ENCODE peak calls at places on chromosomes 11 and 22, in five cellular contexts. S is testis, I is mesenchymal stem cell, R is fibroblast of lung, C is endodermal cell. F is an unnamed sample.

GRCh38 chr22:44133901-44134511 is 46.7 kb upstream of the PARVG start:
- DNase-seq in R (peak; percentile 96), C (no peak), S (peak; percentile 36), I (peak; percentile 75), F (no peak)

GRCh38 chr11:110988731-110989130 is 256.8 kb upstream of the POU2AF2 start:
- DNase-seq in I (no peak), C (no peak), S (no peak), R (peak; percentile 36), F (no peak)

GRCh38 chr22:45320326-45320976 is 10.7 kb downstream of the FAM118A start:
- DNase-seq in C (no peak), S (no peak), R (no peak), I (no peak), F (no peak)

GRCh38 chr22:48755332-48755949 is 1072.2 kb downstream of the BRD1 start:
- DNase-seq in I (no peak), S (peak; percentile 9), R (no peak), C (peak; percentile 33), F (no peak)

GRCh38 chr11:134500621-134501020 is 88.6 kb upstream of the B3GAT1 start:
- DNase-seq in I (no peak), S (no peak), C (peak; percentile 22), R (no peak), F (no peak)

GRCh38 chr22:39661842-39662676 is 91.5 kb downstream of the CACNA1I start:
- DNase-seq in C (peak; percentile 98), R (no peak), S (peak; percentile 50), I (no peak), F (no peak)

GRCh38 chr11:102914238-102915043 is 39.7 kb upstream of the MMP12 start:
- DNase-seq in R (peak; percentile 31), I (peak; percentile 55), C (peak; percentile 81), S (peak; percentile 15), F (no peak)

GRCh38 chr11:26806209-26806608 is 84.3 kb upstream of the SLC5A12 start:
- DNase-seq in I (no peak), S (no peak), R (peak; percentile 59), C (no peak), F (peak; percentile 27)

GRCh38 chr11:66115638-66116410 is 45.8 kb downstream of the PACS1 start:
- DNase-seq in C (no peak), R (peak; percentile 72), I (peak; percentile 29), S (no peak), F (no peak)

GRCh38 chr11:109956124-109956793 is 136.9 kb upstream of the ZC3H12C start:
- DNase-seq in I (no peak), R (no peak), C (no peak), S (no peak), F (no peak)

GRCh38 chr11:68383976-68384501 is 71.6 kb downstream of the LRP5 start:
- DNase-seq in S (peak; percentile 83), C (peak; percentile 94), R (peak; percentile 19), I (peak; percentile 44), F (no peak)

GRCh38 chr11:105132716-105133511 is 6.7 kb downstream of the CARD18 start:
- DNase-seq in R (peak; percentile 72), S (no peak), I (peak; percentile 76), C (no peak), F (peak; percentile 29)

GRCh38 chr11:9260182-9261146 is 4.7 kb downstream of the DENND5A start:
- DNase-seq in I (peak; percentile 37), S (no peak), R (no peak), C (no peak), F (no peak)

GRCh38 chr11:8329961-8330361 is 66.3 kb upstream of the LMO1 start:
- DNase-seq in I (no peak), C (peak; percentile 73), S (no peak), R (no peak), F (no peak)

GRCh38 chr11:76048763-76049162 is 157.5 kb downstream of the WNT11 start:
- DNase-seq in I (no peak), C (peak; percentile 59), R (no peak), S (peak; percentile 25), F (no peak)

GRCh38 chr22:24429411-24430365 is 2.3 kb downstream of the ADORA2A start:
- DNase-seq in I (no peak), S (no peak), R (peak; percentile 43), C (no peak), F (no peak)

GRCh38 chr22:30247974-30248373 is 1.4 kb upstream of the LIF start:
- DNase-seq in S (no peak), R (no peak), C (no peak), I (no peak), F (no peak)

GRCh38 chr11:104583857-104584256 is 314.4 kb downstream of the CASP12 start:
- DNase-seq in R (no peak), I (no peak), S (no peak), C (no peak), F (no peak)

GRCh38 chr11:91664521-91664920 is 560.1 kb upstream of the FAT3 start:
- DNase-seq in S (no peak), I (no peak), C (no peak), R (no peak), F (no peak)

GRCh38 chr11:128521697-128522062 is 65.7 kb downstream of the ETS1 start:
- DNase-seq in I (peak; percentile 58), C (no peak), R (peak; percentile 37), S (no peak), F (no peak)

GRCh38 chr22:24402460-24403192 is 24.8 kb upstream of the ADORA2A start:
- DNase-seq in S (peak; percentile 71), I (peak; percentile 94), C (no peak), R (peak; percentile 95), F (peak; percentile 96)

GRCh38 chr22:38180841-38181452 is 683 bp downstream of the PLA2G6 start:
- DNase-seq in R (no peak), C (peak; percentile 71), I (no peak), S (peak; percentile 67), F (no peak)

GRCh38 chr22:47080100-47080499 is 317.6 kb downstream of the TBC1D22A start:
- DNase-seq in I (no peak), R (no peak), S (no peak), C (no peak), F (no peak)

GRCh38 chr11:31779268-31779879 is 31.7 kb downstream of the PAX6 start:
- DNase-seq in I (peak; percentile 37), C (no peak), R (peak; percentile 80), S (no peak), F (no peak)

GRCh38 chr22:20239063-20239950 is 28.8 kb downstream of the RTN4R start:
- DNase-seq in I (no peak), C (peak; percentile 67), R (peak; percentile 37), S (no peak), F (no peak)

GRCh38 chr22:22216450-22216959 is 28.1 kb upstream of the VPREB1 start:
- DNase-seq in C (no peak), I (no peak), R (no peak), S (no peak), F (no peak)

GRCh38 chr22:43098356-43098755 is 9.2 kb upstream of the TTLL1 start:
- DNase-seq in R (no peak), I (peak; percentile 26), S (no peak), C (no peak), F (no peak)

GRCh38 chr22:43100223-43100622 is 10.3 kb upstream of the BIK start:
- DNase-seq in I (peak; percentile 65), C (no peak), R (no peak), S (no peak), F (no peak)

GRCh38 chr22:43101306-43101705 is 9.2 kb upstream of the BIK start:
- DNase-seq in I (peak; percentile 64), R (no peak), S (peak; percentile 59), C (no peak), F (no peak)

GRCh38 chr22:43096420-43096819 is 7.2 kb upstream of the TTLL1 start:
- DNase-seq in C (no peak), I (no peak), S (no peak), R (no peak), F (no peak)

GRCh38 chr22:43099095-43099494 is 9.9 kb upstream of the TTLL1 start:
- DNase-seq in I (no peak), S (peak; percentile 20), R (no peak), C (no peak), F (no peak)
- H3K36me3 ChIP-seq in I (no peaks in the 10 kb centered on the region), S (no peaks in the 10 kb centered on the region), R (no peaks in the 10 kb centered on the region), C (no peaks in the 10 kb centered on the region), F (no peaks in the 10 kb centered on the region)

GRCh38 chr11:47723041-47723440 is 7.9 kb upstream of the AGBL2 start:
- DNase-seq in R (no peak), I (no peak), S (no peak), C (no peak), F (no peak)

GRCh38 chr11:47725445-47726442 is 10.6 kb upstream of the AGBL2 start:
- DNase-seq in C (no peak), I (peak; percentile 22), R (no peak), S (no peak), F (no peak)

GRCh38 chr11:47720651-47721050 is 5.5 kb upstream of the AGBL2 start:
- DNase-seq in I (no peak), R (no peak), S (no peak), C (no peak), F (no peak)

GRCh38 chr11:47726878-47727514 is 11.8 kb upstream of the AGBL2 start:
- DNase-seq in I (no peak), S (no peak), C (no peak), R (no peak), F (no peak)

DNA sequence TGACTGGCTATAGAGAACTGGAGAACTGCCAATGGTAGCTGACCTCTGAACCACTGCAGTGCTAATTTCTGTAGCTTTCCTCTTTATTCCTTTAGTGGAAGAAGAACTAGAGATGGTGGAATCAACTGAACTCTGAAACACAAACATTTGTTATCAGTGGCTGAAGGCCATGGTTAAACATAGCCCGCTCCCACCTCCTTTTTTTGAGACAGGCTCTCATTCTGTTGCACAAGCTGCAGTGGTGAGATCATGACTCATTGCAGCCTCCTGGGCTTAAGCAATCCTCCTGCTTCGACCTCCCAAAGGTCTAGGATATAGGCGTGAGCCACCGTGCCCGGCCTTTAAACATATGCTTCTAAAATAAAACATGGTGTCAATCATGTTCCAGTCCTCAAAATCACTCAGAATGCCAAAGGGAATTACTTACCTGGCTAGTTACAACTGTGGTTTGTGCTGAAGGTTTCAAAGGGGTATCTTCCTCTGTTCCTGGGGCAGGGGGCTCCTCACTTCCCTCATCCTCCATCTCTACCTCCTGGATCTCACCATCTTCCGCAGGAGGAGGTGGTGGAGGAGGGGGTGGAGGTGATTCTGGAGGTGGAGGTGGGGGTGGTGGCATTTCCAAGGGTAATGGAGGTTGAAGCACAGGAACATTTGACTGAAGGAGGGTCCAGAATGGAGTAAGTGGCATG is 9.0 kb upstream of the AGBL2 start:
- DNase-seq in S (peak; percentile 50), I (peak; percentile 91), C (no peak), R (peak; percentile 65), F (no peak)
- H3K36me3 ChIP-seq in S (no peaks in the 10 kb centered on the region), I (peaks cover 53% of the 10 kb centered on the region), C (peaks cover 89% of the 10 kb centered on the region), R (peaks cover 16% of the 10 kb centered on the region), F (peaks cover 30% of the 10 kb centered on the region)

DNA sequence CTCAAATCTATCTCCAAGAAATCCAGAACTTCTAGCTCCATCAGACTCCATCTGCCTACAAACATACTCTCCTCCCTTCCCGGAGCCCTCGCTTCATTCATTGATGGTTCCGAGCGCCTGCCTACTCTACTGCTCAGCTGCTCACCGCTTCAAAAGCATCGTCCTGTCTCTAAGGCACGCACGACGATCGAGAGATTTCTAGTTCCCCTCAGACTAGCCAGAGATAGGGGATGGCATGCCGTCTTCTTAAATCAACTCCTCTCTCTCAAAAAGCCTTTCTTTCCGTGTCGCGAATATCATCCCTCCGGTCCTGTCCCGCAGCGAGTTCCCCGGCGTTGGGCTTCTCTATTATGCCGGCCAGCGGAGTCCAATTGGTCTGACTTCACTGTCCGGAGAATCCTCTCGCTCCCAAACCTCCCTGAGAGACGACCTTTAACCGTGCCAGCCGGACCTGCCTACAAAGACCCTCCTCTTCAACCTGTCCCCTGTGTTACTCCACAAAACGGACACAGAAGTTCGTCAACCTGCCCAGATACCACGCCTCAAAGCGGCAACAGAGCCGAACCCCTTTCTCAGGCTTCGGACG is 592 bp downstream of the EEF1G start:
- DNase-seq in C (no peak), I (peak; percentile 45), R (no peak), S (peak; percentile 47), F (no peak)
- H3K36me3 ChIP-seq in C (peaks cover 65% of the 10 kb centered on the region), I (peaks cover 52% of the 10 kb centered on the region), R (peaks cover 12% of the 10 kb centered on the region), S (no peaks in the 10 kb centered on the region), F (peaks cover 20% of the 10 kb centered on the region)

GRCh38 chr11:57330029-57330428 is 5.3 kb upstream of the TNKS1BP1 start:
- DNase-seq in I (no peak), R (no peak), C (no peak), S (no peak), F (no peak)
- H3K36me3 ChIP-seq in I (peaks cover 65% of the 10 kb centered on the region), R (peaks cover 20% of the 10 kb centered on the region), C (peaks cover 87% of the 10 kb centered on the region), S (no peaks in the 10 kb centered on the region), F (peaks cover 47% of the 10 kb centered on the region)

F was measured in BJ.